ENCODE peak calls at places on chromosomes 2 and 18, in six cellular contexts. B is upper lobe of right lung, E is psoas muscle, F is IMR-90, K is bronchial epithelial cell, X is cardiac fibroblast. G is an unnamed sample.

GRCh38 chr2:213036836-213037235 is 114.6 kb downstream of the IKZF2 start:
- DNase-seq in F (peak; percentile 85), K (peak; percentile 21), B (no peak), E (no peak), X (peak; percentile 2), G (no peak)

GRCh38 chr2:120451334-120451733 is 105.4 kb downstream of the INHBB start:
- DNase-seq in B (peak; percentile 59), K (no peak), X (no peak), F (no peak), E (no peak), G (no peak)

GRCh38 chr18:33014060-33014796 is 241.4 kb upstream of the KLHL14 start:
- DNase-seq in F (no peak), B (no peak), X (no peak), E (no peak), K (peak; percentile 3), G (no peak)

GRCh38 chr2:202510911-202511310 is 123.9 kb upstream of the FAM117B start:
- DNase-seq in E (no peak), X (peak; percentile 84), F (peak; percentile 28), K (peak; percentile 80), B (no peak), G (no peak)

GRCh38 chr18:26442139-26442538 is 106.2 kb downstream of the KCTD1 start:
- DNase-seq in K (no peak), E (no peak), X (peak; percentile 17), B (no peak), F (no peak), G (no peak)

GRCh38 chr2:191202209-191202721 is 42.9 kb upstream of the MYO1B start:
- DNase-seq in E (no peak), B (no peak), X (peak; percentile 83), K (peak; percentile 98), F (peak; percentile 89), G (no peak)

GRCh38 chr2:179201884-179202283 is 62.7 kb downstream of the SESTD1 start:
- DNase-seq in X (peak; percentile 21), E (no peak), K (no peak), F (peak; percentile 35), B (no peak), G (no peak)

GRCh38 chr2:217106650-217107014 is 246.8 kb upstream of the TNP1 start:
- DNase-seq in E (no peak), X (peak; percentile 15), B (no peak), K (peak; percentile 54), F (peak; percentile 65), G (no peak)

GRCh38 chr2:173706936-173707335 is 258.2 kb downstream of the SP3 start:
- DNase-seq in K (no peak), B (no peak), F (no peak), X (no peak), E (no peak), G (no peak)

GRCh38 chr2:140234176-140234575 is 1454.0 kb upstream of the NXPH2 start:
- DNase-seq in F (no peak), B (no peak), E (no peak), X (no peak), K (no peak), G (no peak)

GRCh38 chr18:57792741-57793629 is 10.1 kb downstream of the ATP8B1 start:
- DNase-seq in B (no peak), E (no peak), K (no peak), X (peak; percentile 50), F (no peak), G (no peak)

GRCh38 chr18:62128157-62128556 is 58.7 kb downstream of the PIGN start:
- DNase-seq in E (no peak), F (peak; percentile 61), K (no peak), X (peak; percentile 27), B (no peak), G (no peak)

GRCh38 chr2:30412392-30413321 is 34.4 kb upstream of the LCLAT1 start:
- DNase-seq in E (no peak), X (peak; percentile 69), K (no peak), F (peak; percentile 21), B (no peak), G (no peak)

GRCh38 chr2:2839393-2840096 is 508.5 kb upstream of the MYT1L start:
- DNase-seq in B (no peak), E (no peak), F (no peak), X (no peak), K (no peak), G (no peak)

GRCh38 chr2:144042751-144043150 is 477.2 kb downstream of the ZEB2 start:
- DNase-seq in B (no peak), K (no peak), X (no peak), E (no peak), F (no peak), G (no peak)
- TF ChIP-seq CTCF in B (no peak), K (no peak), X (no peak), E (no peak), F (no peak), G (no peak)

GRCh38 chr2:197759013-197759412 is 26.1 kb downstream of the BOLL start:
- DNase-seq in X (no peak), B (no peak), K (no peak), F (no peak), E (no peak), G (no peak)
- TF ChIP-seq CTCF in X (no peak), B (no peak), K (no peak), F (no peak), E (no peak), G (no peak)

DNA sequence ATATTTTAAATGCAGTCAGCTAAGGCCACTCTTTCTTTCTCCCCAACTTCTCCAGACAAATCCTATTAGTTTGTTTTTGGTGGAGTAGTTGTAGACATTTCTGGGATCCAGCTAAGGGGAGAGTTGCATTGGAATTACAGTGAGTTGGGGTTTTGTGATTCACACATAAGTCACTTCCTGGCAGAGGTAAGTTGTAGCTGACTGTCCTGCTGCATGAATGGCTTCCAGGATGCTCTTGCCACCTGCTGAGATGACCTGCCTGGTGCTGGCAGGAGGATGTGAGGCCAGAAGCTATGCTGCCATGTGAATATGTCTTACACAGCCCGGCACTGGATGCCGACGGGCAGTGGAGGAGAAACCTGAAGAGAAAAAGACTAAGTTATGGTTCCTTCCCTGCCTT is 243.7 kb downstream of the TDRD15 start:
- DNase-seq in K (peak; percentile 66), X (no peak), E (no peak), F (peak; percentile 69), B (no peak), G (no peak)
- TF ChIP-seq CTCF in K (no peak), X (no peak), E (no peak), F (no peak), B (no peak), G (no peak)

DNA sequence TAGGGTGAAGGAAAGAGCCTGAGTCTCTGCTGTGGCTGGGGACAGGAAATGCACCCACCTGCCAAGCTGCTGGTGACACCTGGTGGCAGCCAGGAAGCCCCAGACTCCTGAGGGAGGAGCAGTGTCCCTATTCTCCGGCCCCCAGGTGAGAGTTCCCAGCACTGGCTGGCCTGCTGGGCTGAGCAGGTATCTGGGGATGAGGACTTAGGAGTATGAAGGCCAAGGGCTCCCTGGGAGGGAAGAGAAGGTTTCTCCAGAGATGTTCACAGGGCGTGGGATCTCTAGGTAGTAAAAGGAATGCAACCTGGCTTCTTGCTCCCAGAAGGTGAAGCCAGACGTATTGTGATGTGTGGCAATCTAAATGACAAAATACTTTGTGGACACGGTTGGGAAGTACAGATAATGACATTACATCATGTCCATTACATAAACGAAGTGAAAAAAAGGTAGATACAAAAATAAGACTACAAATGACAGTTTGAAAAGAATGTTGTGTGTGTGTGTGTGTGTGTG is 75.8 kb upstream of the SLC1A4 start:
- DNase-seq in B (no peak), F (no peak), K (no peak), E (no peak), X (no peak), G (no peak)
- TF ChIP-seq CTCF in B (peak; percentile 10), F (no peak), K (peak; percentile 20), E (no peak), X (no peak), G (no peak)

GRCh38 chr18:55997156-55997561 is 409.2 kb upstream of the TCF4 start:
- DNase-seq in B (no peak), X (peak; percentile 19), K (peak; percentile 80), F (no peak), E (no peak), G (no peak)

GRCh38 chr18:56000041-56000440 is 412.0 kb upstream of the TCF4 start:
- DNase-seq in E (no peak), X (no peak), K (no peak), F (no peak), B (no peak), G (no peak)

GRCh38 chr18:55996726-55997125 is 408.7 kb upstream of the TCF4 start:
- DNase-seq in X (no peak), K (peak; percentile 33), F (no peak), B (no peak), E (no peak), G (no peak)

GRCh38 chr18:55999641-56000040 is 411.6 kb upstream of the TCF4 start:
- DNase-seq in K (no peak), B (no peak), X (peak; percentile 49), E (no peak), F (no peak), G (no peak)

DNA sequence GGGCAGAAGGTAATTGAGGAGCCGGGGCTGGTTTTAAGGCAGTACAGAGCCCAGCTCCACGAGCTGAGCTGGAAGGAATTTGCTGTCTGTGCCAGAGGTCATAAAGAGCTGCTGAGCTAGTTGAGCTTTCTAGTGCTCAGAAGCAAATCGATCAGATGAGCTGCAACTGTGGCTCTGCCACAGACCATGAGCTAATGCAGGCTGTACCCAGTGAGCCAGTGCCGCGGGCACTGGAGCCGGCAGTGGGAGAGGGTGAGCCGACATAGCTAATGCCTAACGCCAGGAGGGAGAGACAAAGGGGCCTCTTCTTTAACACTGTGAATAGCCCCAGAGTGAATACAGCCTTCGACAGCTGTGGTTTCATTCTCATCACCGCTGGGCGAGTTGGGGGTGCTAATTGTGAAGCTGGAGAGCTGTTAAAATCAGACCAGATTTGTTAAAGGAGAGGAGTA is 410.1 kb upstream of the TCF4 start:
- DNase-seq in E (no peak), F (peak; percentile 56), X (peak; percentile 53), K (peak; percentile 31), B (no peak), G (no peak)
- TF ChIP-seq CTCF in E (no peak), F (no peak), X (no peak), K (no peak), B (no peak), G (no peak)

GRCh38 chr2:184646177-184646576 is 47.8 kb downstream of the ZNF804A start:
- DNase-seq in X (peak; percentile 42), F (peak; percentile 52), K (peak; percentile 59), E (no peak), B (no peak), G (no peak)

GRCh38 chr2:184644685-184645084 is 46.4 kb downstream of the ZNF804A start:
- DNase-seq in X (peak; percentile 18), E (no peak), F (peak; percentile 32), K (no peak), B (no peak), G (no peak)

GRCh38 chr2:184646593-184646992 is 48.3 kb downstream of the ZNF804A start:
- DNase-seq in X (no peak), B (no peak), K (no peak), F (no peak), E (no peak), G (no peak)
- TF ChIP-seq CTCF in X (no peak), B (no peak), K (no peak), F (no peak), E (no peak), G (no peak)